ENCODE peak calls at places on chromosomes 3 and 15, in six cellular contexts. V, A, W, C, H and Q are unnamed samples.

GRCh38 chr15:38708672-38709188 is 144.1 kb upstream of the RASGRP1 start:
- DNase-seq in V (no peak), A (no peak), W (no peak), C (no peak), H (peak; percentile 32), Q (no peak)

GRCh38 chr15:59294574-59294960 is 78.1 kb downstream of the MYO1E start:
- DNase-seq in V (no peak), A (no peak), W (no peak), C (no peak), H (no peak), Q (no peak)

GRCh38 chr3:171138027-171138426 is 111.5 kb upstream of the SLC2A2 start:
- DNase-seq in V (no peak), A (no peak), W (no peak), C (no peak), H (no peak), Q (no peak)

GRCh38 chr3:105553851-105554250 is 187.1 kb downstream of the ALCAM start:
- DNase-seq in V (no peak), A (no peak), W (no peak), C (no peak), H (no peak), Q (no peak)

GRCh38 chr3:38590521-38590920 is 59.0 kb downstream of the SCN5A start:
- DNase-seq in V (no peak), A (no peak), W (peak; percentile 10), C (no peak), H (no peak), Q (no peak)

GRCh38 chr3:43768594-43768993 is 77.9 kb downstream of the ABHD5 start:
- DNase-seq in V (no peak), A (peak; percentile 36), W (peak; percentile 58), C (no peak), H (no peak), Q (no peak)

GRCh38 chr15:66285462-66286280 is 7.7 kb upstream of the DIS3L start:
- DNase-seq in V (no peak), A (no peak), W (no peak), C (no peak), H (no peak), Q (no peak)

GRCh38 chr3:55966566-55966965 is 479.5 kb upstream of the WNT5A start:
- DNase-seq in V (no peak), A (no peak), W (no peak), C (no peak), H (no peak), Q (no peak)

GRCh38 chr3:172692751-172693310 is 18.0 kb downstream of the NCEH1 start:
- DNase-seq in V (no peak), A (no peak), W (no peak), C (peak; percentile 34), H (no peak), Q (no peak)

GRCh38 chr15:69805248-69805953 is 292.3 kb downstream of the TLE3 start:
- DNase-seq in V (no peak), A (no peak), W (no peak), C (no peak), H (no peak), Q (no peak)

GRCh38 chr15:41417418-41417811 is 520 bp downstream of the RTF1 start:
- DNase-seq in V (peak; percentile 55), A (peak; percentile 21), W (no peak), C (peak; percentile 44), H (peak; percentile 18), Q (no peak)

GRCh38 chr3:152961323-152961722 is 126.4 kb downstream of the P2RY1 start:
- DNase-seq in V (no peak), A (no peak), W (no peak), C (peak; percentile 63), H (peak; percentile 34), Q (peak; percentile 31)
- TF ChIP-seq CTCF in V (peak; percentile 9), A (no peak), W (peak; percentile 44), C (peak; percentile 37), H (peak; percentile 38), Q (peak; percentile 53)

GRCh38 chr3:58577269-58577821 is at the start of gene FAM107A:
- DNase-seq in V (no peak), A (peak; percentile 71), W (no peak), C (no peak), H (peak; percentile 67), Q (peak; percentile 31)
- TF ChIP-seq CTCF in V (no peak), A (peak; percentile 39), W (no peak), C (no peak), H (peak; percentile 46), Q (no peak)

GRCh38 chr3:9890249-9891071 is at the start of gene JAGN1:
- DNase-seq in V (peak; percentile 93), A (peak; percentile 92), W (peak; percentile 92), C (peak; percentile 95), H (peak; percentile 91), Q (peak; percentile 83)
- TF ChIP-seq CTCF in V (no peak), A (no peak), W (peak; percentile 15), C (no peak), H (no peak), Q (no peak)

GRCh38 chr15:67520976-67521769 is at the start of gene C15orf61:
- DNase-seq in V (peak; percentile 80), A (peak; percentile 79), W (peak; percentile 91), C (peak; percentile 94), H (peak; percentile 72), Q (peak; percentile 77)
- TF ChIP-seq CTCF in V (no peak), A (no peak), W (no peak), C (no peak), H (no peak), Q (no peak)

GRCh38 chr15:29778382-29778781 is 43.9 kb downstream of the TJP1 start:
- DNase-seq in V (no peak), A (no peak), W (no peak), C (no peak), H (no peak), Q (no peak)

GRCh38 chr15:29774900-29775299 is 47.4 kb downstream of the TJP1 start:
- DNase-seq in V (no peak), A (no peak), W (no peak), C (no peak), H (peak; percentile 81), Q (no peak)

GRCh38 chr15:29773816-29774215 is 48.5 kb downstream of the TJP1 start:
- DNase-seq in V (no peak), A (no peak), W (no peak), C (no peak), H (peak; percentile 36), Q (no peak)

GRCh38 chr15:29773000-29773399 is 49.3 kb downstream of the TJP1 start:
- DNase-seq in V (no peak), A (no peak), W (no peak), C (no peak), H (no peak), Q (no peak)

DNA sequence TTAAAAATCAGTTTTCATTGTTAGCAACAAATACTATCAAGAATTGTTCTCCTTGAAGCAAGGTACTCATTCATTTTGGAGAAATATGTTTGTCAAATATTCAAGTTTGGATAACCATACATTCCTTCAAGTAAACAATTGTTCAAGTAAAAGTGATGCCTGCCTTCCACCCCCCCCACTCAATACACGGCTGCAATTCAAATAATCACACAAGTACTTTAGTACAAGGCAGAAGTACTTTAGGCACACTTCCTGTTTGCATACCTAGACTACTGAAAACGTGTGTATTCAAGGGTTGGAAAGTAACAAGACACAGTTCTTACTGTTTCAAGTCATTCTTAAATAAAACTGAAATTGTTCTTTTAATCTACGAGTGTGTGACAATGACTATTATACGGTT is 45.4 kb downstream of the TJP1 start:
- DNase-seq in V (no peak), A (no peak), W (no peak), C (no peak), H (no peak), Q (no peak)
- TF ChIP-seq CTCF in V (no peak), A (no peak), W (no peak), C (no peak), H (no peak), Q (no peak)

GRCh38 chr15:90529369-90530249 is at the start of gene CRTC3:
- DNase-seq in V (peak; percentile 64), A (peak; percentile 40), W (peak; percentile 73), C (peak; percentile 71), H (peak; percentile 28), Q (peak; percentile 53)
- TF ChIP-seq CTCF in V (no peak), A (no peak), W (no peak), C (peak; percentile 13), H (peak; percentile 14), Q (no peak)

GRCh38 chr15:58167095-58167591 is 29.0 kb downstream of the AQP9 start:
- DNase-seq in V (no peak), A (no peak), W (no peak), C (peak; percentile 18), H (no peak), Q (no peak)

GRCh38 chr15:58159827-58160386 is 21.7 kb downstream of the AQP9 start:
- DNase-seq in V (no peak), A (no peak), W (no peak), C (no peak), H (no peak), Q (no peak)

GRCh38 chr15:58165661-58166060 is 27.5 kb downstream of the AQP9 start:
- DNase-seq in V (no peak), A (no peak), W (no peak), C (no peak), H (peak; percentile 35), Q (no peak)

GRCh38 chr15:58161436-58161835 is 23.3 kb downstream of the AQP9 start:
- DNase-seq in V (no peak), A (no peak), W (no peak), C (no peak), H (no peak), Q (no peak)
- TF ChIP-seq CTCF in V (no peak), A (no peak), W (no peak), C (no peak), H (no peak), Q (no peak)